ENCODE peak calls at places on chromosomes 4 and X, in nine cellular contexts. H is AG09309; F is fibroblast of lung; L is naive thymus-derived CD4-positive, alpha-beta T cell; O is right cardiac atrium; E is heart right ventricle; Y is astrocyte of the spinal cord; K is Karpas-422; C is OCI-LY7. V is an unnamed sample.

GRCh38 chrX:150366951-150367545 is 3.9 kb downstream of the MAMLD1 start:
- DNase-seq in H (no peak), F (peak; percentile 58), L (no peak), O (no peak), E (no peak), Y (peak; percentile 35), K (no peak), C (no peak), V (no peak)

GRCh38 chrX:51641421-51642021 is 22.8 kb upstream of the CENPVL3 start:
- DNase-seq in H (peak; percentile 3), F (peak; percentile 64), L (no peak), O (no peak), E (no peak), Y (peak; percentile 47), K (peak; percentile 79), C (peak; percentile 47), V (peak; percentile 31)

GRCh38 chr4:16684083-16684482 is 214.4 kb downstream of the LDB2 start:
- DNase-seq in H (peak; percentile 78), F (peak; percentile 66), L (no peak), O (no peak), E (peak; percentile 28), Y (peak; percentile 56), K (no peak), C (no peak), V (no peak)

GRCh38 chrX:151679798-151680427 is 15.3 kb upstream of the PRRG3 start:
- DNase-seq in H (no peak), F (no peak), L (no peak), O (no peak), E (no peak), Y (no peak), K (no peak), C (no peak), V (no peak)

GRCh38 chr4:107519057-107519456 is 201.0 kb downstream of the PAPSS1 start:
- DNase-seq in H (no peak), F (peak; percentile 18), L (no peak), O (no peak), E (no peak), Y (peak; percentile 50), K (peak; percentile 67), C (peak; percentile 1), V (no peak)

GRCh38 chrX:55379396-55379795 is 72.5 kb upstream of the MAGEH1 start:
- DNase-seq in H (no peak), F (no peak), L (no peak), O (no peak), E (no peak), Y (no peak), K (no peak), C (no peak), V (no peak)

GRCh38 chrX:135432453-135432852 is 10.7 kb downstream of the SMIM10L2A start:
- DNase-seq in H (no peak), F (no peak), L (no peak), O (no peak), E (no peak), Y (no peak), K (no peak), C (no peak), V (no peak)

GRCh38 chrX:93422693-93423092 is 250.7 kb downstream of the NAP1L3 start:
- DNase-seq in H (no peak), F (peak; percentile 6), L (no peak), O (no peak), E (no peak), Y (no peak), K (peak; percentile 78), C (peak; percentile 1), V (peak; percentile 32)

GRCh38 chrX:54495814-54496516 is at the start of gene FGD1:
- DNase-seq in H (no peak), F (peak; percentile 56), L (no peak), O (peak; percentile 91), E (peak; percentile 70), Y (peak; percentile 62), K (no peak), C (peak; percentile 25), V (peak; percentile 18)

GRCh38 chr4:125801924-125802323 is 487.2 kb downstream of the FAT4 start:
- DNase-seq in H (no peak), F (no peak), L (no peak), O (no peak), E (no peak), Y (no peak), K (no peak), C (no peak), V (no peak)

GRCh38 chrX:48972214-48973164 is 845 bp upstream of the KCND1 start:
- DNase-seq in H (no peak), F (peak; percentile 57), L (no peak), O (peak; percentile 62), E (peak; percentile 13), Y (peak; percentile 38), K (peak; percentile 68), C (no peak), V (peak; percentile 28)

GRCh38 chr4:16226816-16227461 is 668 bp upstream of the TAPT1 start:
- DNase-seq in H (no peak), F (peak; percentile 19), L (peak; percentile 23), O (peak; percentile 83), E (peak; percentile 62), Y (peak; percentile 32), K (peak; percentile 67), C (peak; percentile 56), V (no peak)

GRCh38 chr4:17580969-17581368 is 4.0 kb downstream of the LAP3 start:
- DNase-seq in H (peak; percentile 31), F (peak; percentile 28), L (no peak), O (no peak), E (no peak), Y (peak; percentile 83), K (no peak), C (no peak), V (no peak)

GRCh38 chrX:1554469-1555210 is 17.7 kb upstream of the P2RY8 start:
- DNase-seq in H (no peak), F (no peak), L (peak; percentile 80), O (no peak), E (no peak), Y (no peak), K (no peak), C (peak; percentile 54), V (no peak)

GRCh38 chr4:157096439-157096838 is 20.5 kb downstream of the GLRB start:
- DNase-seq in H (no peak), F (no peak), L (no peak), O (no peak), E (no peak), Y (no peak), K (no peak), C (no peak), V (no peak)

DNA sequence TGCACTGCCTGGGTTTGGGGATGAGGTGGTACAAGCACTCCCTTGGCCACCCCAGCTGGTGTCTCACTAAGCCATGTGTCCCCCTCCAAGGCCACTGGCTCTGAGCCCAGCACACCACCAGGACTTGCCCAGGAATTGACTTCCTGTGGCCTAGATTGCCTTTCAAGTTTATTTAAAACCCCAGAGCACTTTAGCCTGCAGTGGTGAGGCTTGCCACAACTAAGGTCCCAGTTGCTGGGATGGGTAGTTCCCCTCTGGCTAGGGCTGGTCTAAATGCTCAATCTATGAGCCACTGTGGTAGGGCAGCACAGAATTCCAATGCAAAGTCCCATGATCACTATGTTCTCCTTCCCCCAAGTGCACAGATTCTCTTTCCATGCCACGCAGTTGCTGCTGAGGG is 61.2 kb upstream of the HCCS start:
- DNase-seq in H (no peak), F (no peak), L (no peak), O (no peak), E (no peak), Y (no peak), K (no peak), C (no peak), V (no peak)
- H3K4me3 ChIP-seq in H (no peak overlapping the region), F (no peak overlapping the region), L (no peak overlapping the region), O (no peak overlapping the region), E (no peak overlapping the region), Y (no peak overlapping the region), K (no peak overlapping the region), C (no peak overlapping the region), V (no peak overlapping the region)

GRCh38 chrX:40327085-40327484 is 229.3 kb upstream of the BCOR start:
- DNase-seq in H (no peak), F (no peak), L (no peak), O (no peak), E (no peak), Y (no peak), K (no peak), C (no peak), V (no peak)
- H3K4me3 ChIP-seq in H (no peak overlapping the region), F (no peak overlapping the region), L (no peak overlapping the region), O (no peak overlapping the region), E (no peak overlapping the region), Y (no peak overlapping the region), K (no peak overlapping the region), C (no peak overlapping the region), V (no peak overlapping the region)

GRCh38 chr4:8270912-8271815 is 1.6 kb downstream of the HTRA3 start:
- DNase-seq in H (no peak), F (no peak), L (no peak), O (peak; percentile 53), E (no peak), Y (no peak), K (no peak), C (no peak), V (no peak)

GRCh38 chr4:8268901-8269534 is 536 bp upstream of the HTRA3 start:
- DNase-seq in H (no peak), F (no peak), L (no peak), O (peak; percentile 60), E (no peak), Y (no peak), K (no peak), C (no peak), V (no peak)

GRCh38 chr4:8269535-8270417 is at the start of gene HTRA3:
- DNase-seq in H (no peak), F (peak; percentile 48), L (no peak), O (peak; percentile 92), E (peak; percentile 56), Y (no peak), K (no peak), C (no peak), V (no peak)

GRCh38 chr4:8271821-8272220 is 2.3 kb downstream of the HTRA3 start:
- DNase-seq in H (no peak), F (no peak), L (no peak), O (peak; percentile 53), E (no peak), Y (no peak), K (no peak), C (no peak), V (no peak)

GRCh38 chr4:8270418-8270771 is 841 bp downstream of the HTRA3 start:
- DNase-seq in H (no peak), F (no peak), L (no peak), O (no peak), E (no peak), Y (no peak), K (no peak), C (no peak), V (no peak)
- H3K4me3 ChIP-seq in H (no peak overlapping the region), F (no peak overlapping the region), L (no peak overlapping the region), O (peak overlapping the region; percentile 52), E (peak overlapping the region; percentile 63), Y (no peak overlapping the region), K (no peak overlapping the region), C (no peak overlapping the region), V (no peak overlapping the region)

DNA sequence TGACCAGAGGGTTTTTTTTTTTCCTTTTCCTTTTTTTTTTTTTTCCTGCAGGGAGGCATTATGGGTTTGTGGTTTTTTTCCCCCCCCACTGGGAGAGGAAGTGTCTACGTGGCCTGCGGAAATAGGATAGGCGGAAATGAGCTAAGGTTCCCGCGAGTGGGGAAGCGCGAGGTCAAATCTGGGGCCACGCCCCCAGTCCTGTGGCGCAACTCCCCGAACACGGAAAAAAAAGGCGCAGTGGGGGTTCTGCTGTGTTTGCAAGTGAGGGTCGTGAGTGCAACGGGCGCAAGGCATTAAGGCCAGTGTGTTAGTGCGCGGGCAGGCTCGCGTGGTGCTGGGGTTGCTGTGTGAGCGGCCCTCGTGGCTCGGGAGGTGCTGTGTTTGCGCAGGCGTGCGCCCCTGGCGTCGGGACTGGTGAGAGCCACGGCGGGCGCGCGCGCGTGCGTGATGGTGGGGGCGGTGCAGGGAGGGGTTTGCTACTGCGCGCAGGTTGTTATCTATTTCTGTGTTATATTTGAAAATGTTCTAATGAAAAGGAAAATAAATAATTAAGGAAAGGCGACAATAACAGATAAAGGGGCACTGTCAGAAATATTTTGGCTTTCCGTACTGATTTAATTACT is 685 bp upstream of the MORF4L2 start:
- DNase-seq in H (peak; percentile 32), F (no peak), L (peak; percentile 87), O (peak; percentile 96), E (peak; percentile 88), Y (no peak), K (peak; percentile 86), C (peak; percentile 84), V (no peak)
- H3K4me3 ChIP-seq in H (peak overlapping the region; percentile 73), F (peak overlapping the region; percentile 69), L (peak overlapping the region; percentile 83), O (peak overlapping the region; percentile 83), E (peak overlapping the region; percentile 70), Y (peak overlapping the region; percentile 75), K (peak overlapping the region; percentile 77), C (peak overlapping the region; percentile 92), V (peak overlapping the region; percentile 71)